ENCODE peak calls at places on chromosomes 5 and 9, in five cellular contexts. One of them, this sample, is unnamed.

GRCh38 chr5:44266882-44267577 is 122.2 kb downstream of the FGF10 start:
- DNase-seq in IMR-90: no peak
- DNase-seq in A673: no peak
- DNase-seq in PC-3: no peak
- DNase-seq in stomach: no peak
- DNase-seq in this sample: no peak

GRCh38 chr5:90939208-90939607 is 380.6 kb downstream of the ADGRV1 start:
- DNase-seq in IMR-90: no peak
- DNase-seq in stomach: no peak
- DNase-seq in PC-3: no peak
- DNase-seq in A673: no peak
- DNase-seq in this sample: no peak

GRCh38 chr9:135602789-135603481 is 36.4 kb downstream of the GLT6D1 start:
- DNase-seq in A673: peak
- DNase-seq in PC-3: peak
- DNase-seq in stomach: peak
- DNase-seq in IMR-90: peak
- DNase-seq in this sample: peak

GRCh38 chr5:169099801-169100734 is 200.9 kb downstream of the SLIT3 start:
- DNase-seq in PC-3: no peak
- DNase-seq in A673: no peak
- DNase-seq in IMR-90: no peak
- DNase-seq in stomach: no peak
- DNase-seq in this sample: no peak

GRCh38 chr5:110884005-110884404 is 145.2 kb downstream of the SLC25A46 start:
- DNase-seq in IMR-90: peak
- DNase-seq in A673: no peak
- DNase-seq in PC-3: peak
- DNase-seq in stomach: no peak
- DNase-seq in this sample: no peak

GRCh38 chr5:72441861-72442540 is 65.2 kb downstream of the ZNF366 start:
- DNase-seq in stomach: no peak
- DNase-seq in PC-3: peak
- DNase-seq in A673: no peak
- DNase-seq in IMR-90: peak
- DNase-seq in this sample: no peak

GRCh38 chr9:125759812-125760134 is 12.6 kb downstream of the PBX3 start:
- DNase-seq in PC-3: no peak
- DNase-seq in stomach: no peak
- DNase-seq in A673: no peak
- DNase-seq in IMR-90: no peak
- DNase-seq in this sample: no peak

GRCh38 chr5:43396762-43397304 is 15.4 kb downstream of the CCL28 start:
- DNase-seq in A673: peak
- DNase-seq in stomach: peak
- DNase-seq in PC-3: peak
- DNase-seq in IMR-90: no peak
- DNase-seq in this sample: no peak

GRCh38 chr9:77177894-77178794 is 810 bp downstream of the VPS13A start:
- DNase-seq in IMR-90: peak
- DNase-seq in PC-3: peak
- DNase-seq in stomach: peak
- DNase-seq in A673: peak
- DNase-seq in this sample: peak

GRCh38 chr5:147452137-147452838 is 57.6 kb downstream of the DPYSL3 start:
- DNase-seq in PC-3: no peak
- DNase-seq in A673: no peak
- DNase-seq in stomach: no peak
- DNase-seq in IMR-90: no peak
- DNase-seq in this sample: no peak
- H3K4me3 ChIP-seq in PC-3: peak
- H3K4me3 ChIP-seq in A673: peak
- H3K4me3 ChIP-seq in stomach: peak
- H3K4me3 ChIP-seq in IMR-90: peak
- H3K4me3 ChIP-seq in this sample: no peak

GRCh38 chr5:127290946-127291763 is 559 bp downstream of the MEGF10 start:
- DNase-seq in stomach: no peak
- DNase-seq in A673: no peak
- DNase-seq in PC-3: no peak
- DNase-seq in IMR-90: no peak
- DNase-seq in this sample: no peak
- H3K4me3 ChIP-seq in stomach: peak
- H3K4me3 ChIP-seq in A673: peak
- H3K4me3 ChIP-seq in PC-3: no peak
- H3K4me3 ChIP-seq in IMR-90: no peak
- H3K4me3 ChIP-seq in this sample: no peak

GRCh38 chr9:138022756-138023393 is 145.3 kb downstream of the CACNA1B start:
- DNase-seq in PC-3: no peak
- DNase-seq in IMR-90: no peak
- DNase-seq in A673: no peak
- DNase-seq in stomach: peak
- DNase-seq in this sample: no peak
- H3K4me3 ChIP-seq in PC-3: no peak
- H3K4me3 ChIP-seq in IMR-90: no peak
- H3K4me3 ChIP-seq in A673: peak
- H3K4me3 ChIP-seq in stomach: peak
- H3K4me3 ChIP-seq in this sample: no peak

GRCh38 chr5:93611900-93612898 is 29.2 kb downstream of the NR2F1 start:
- DNase-seq in PC-3: peak
- DNase-seq in A673: peak
- DNase-seq in IMR-90: peak
- DNase-seq in stomach: no peak
- DNase-seq in this sample: no peak
- H3K4me3 ChIP-seq in PC-3: peak
- H3K4me3 ChIP-seq in A673: no peak
- H3K4me3 ChIP-seq in IMR-90: peak
- H3K4me3 ChIP-seq in stomach: peak
- H3K4me3 ChIP-seq in this sample: no peak

GRCh38 chr5:125894383-125894782 is 528.8 kb upstream of the GRAMD2B start:
- DNase-seq in A673: no peak
- DNase-seq in stomach: peak
- DNase-seq in IMR-90: no peak
- DNase-seq in PC-3: no peak
- DNase-seq in this sample: no peak
- H3K4me3 ChIP-seq in A673: no peak
- H3K4me3 ChIP-seq in stomach: no peak
- H3K4me3 ChIP-seq in IMR-90: no peak
- H3K4me3 ChIP-seq in PC-3: no peak
- H3K4me3 ChIP-seq in this sample: no peak

GRCh38 chr9:71763752-71764332 is 4.5 kb downstream of the CEMIP2 start:
- DNase-seq in A673: no peak
- DNase-seq in stomach: no peak
- DNase-seq in PC-3: peak
- DNase-seq in IMR-90: no peak
- DNase-seq in this sample: no peak
- H3K4me3 ChIP-seq in A673: no peak
- H3K4me3 ChIP-seq in stomach: peak
- H3K4me3 ChIP-seq in PC-3: peak
- H3K4me3 ChIP-seq in IMR-90: no peak
- H3K4me3 ChIP-seq in this sample: no peak

GRCh38 chr9:91151014-91151740 is 210.5 kb downstream of the AUH start:
- DNase-seq in A673: no peak
- DNase-seq in PC-3: no peak
- DNase-seq in IMR-90: peak
- DNase-seq in stomach: no peak
- DNase-seq in this sample: peak

GRCh38 chr9:91147079-91147708 is 214.5 kb downstream of the AUH start:
- DNase-seq in PC-3: no peak
- DNase-seq in A673: no peak
- DNase-seq in stomach: no peak
- DNase-seq in IMR-90: no peak
- DNase-seq in this sample: no peak

GRCh38 chr9:91151741-91152095 is 210.0 kb downstream of the AUH start:
- DNase-seq in A673: no peak
- DNase-seq in IMR-90: no peak
- DNase-seq in PC-3: no peak
- DNase-seq in stomach: no peak
- DNase-seq in this sample: no peak

GRCh38 chr9:91148306-91148705 is 213.4 kb downstream of the AUH start:
- DNase-seq in A673: no peak
- DNase-seq in stomach: no peak
- DNase-seq in PC-3: no peak
- DNase-seq in IMR-90: no peak
- DNase-seq in this sample: no peak

DNA sequence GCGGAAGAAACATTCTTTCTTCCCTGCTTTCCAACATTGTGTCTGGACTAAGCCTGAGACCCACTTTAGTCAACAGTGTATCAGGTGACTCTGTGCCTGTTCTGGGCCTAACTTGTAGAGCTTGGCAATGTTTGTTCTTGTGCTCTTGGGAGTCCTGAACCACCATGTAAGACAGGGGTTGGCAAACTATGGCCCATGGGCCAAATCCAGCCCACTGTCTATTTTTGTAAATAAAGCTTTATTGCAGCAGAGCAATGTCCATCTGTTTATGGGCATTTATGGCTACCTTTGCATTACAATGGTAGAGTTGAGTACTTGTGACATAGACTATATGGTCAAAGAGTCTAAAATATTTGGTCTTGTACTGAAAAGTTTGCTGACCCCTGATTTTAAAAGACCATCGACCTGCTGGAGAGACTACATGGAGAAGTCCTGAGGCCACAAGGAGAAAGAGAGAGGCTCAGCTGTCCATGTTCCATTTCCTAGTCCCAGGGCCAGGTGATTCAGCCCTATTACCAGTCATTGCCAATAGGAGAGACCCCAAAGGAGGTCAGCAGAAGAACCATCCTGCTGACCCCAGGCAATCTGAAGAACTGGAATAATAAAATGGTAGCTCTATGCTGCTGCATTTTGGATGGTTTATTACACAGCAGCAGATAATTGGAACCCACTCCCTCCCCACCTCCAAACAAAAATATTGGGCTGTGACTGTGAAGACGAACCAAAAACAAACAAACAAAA is 211.3 kb downstream of the AUH start:
- DNase-seq in stomach: no peak
- DNase-seq in A673: no peak
- DNase-seq in PC-3: no peak
- DNase-seq in IMR-90: no peak
- DNase-seq in this sample: no peak
- H3K4me3 ChIP-seq in stomach: no peak
- H3K4me3 ChIP-seq in A673: no peak
- H3K4me3 ChIP-seq in PC-3: no peak
- H3K4me3 ChIP-seq in IMR-90: no peak
- H3K4me3 ChIP-seq in this sample: no peak